ENCODE peak calls at places on chromosomes 7 and 10, in eight cellular contexts. One of them, this sample, is unnamed.
A peak's percentile ranks its signal among the peaks of the same experiment; 100 is the strongest.

GRCh38 chr10:71694567-71694968 is 25.0 kb downstream of the C10orf105 start:
- DNase-seq in HCT116: no peak
- DNase-seq in SK-N-SH: no peak
- DNase-seq in A549: no peak
- DNase-seq in GM23338: no peak
- DNase-seq in Panc1: no peak
- DNase-seq in GM12878: peak; percentile 78
- DNase-seq in HepG2: no peak
- DNase-seq in this sample: peak; percentile 91

GRCh38 chr10:75592888-75593643 is 161.6 kb downstream of the LRMDA start:
- DNase-seq in GM12878: no peak
- DNase-seq in Panc1: no peak
- DNase-seq in GM23338: no peak
- DNase-seq in SK-N-SH: no peak
- DNase-seq in HCT116: no peak
- DNase-seq in A549: no peak
- DNase-seq in HepG2: no peak
- DNase-seq in this sample: no peak

GRCh38 chr7:91784469-91784868 is 96.0 kb downstream of the MTERF1 start:
- DNase-seq in SK-N-SH: peak; percentile 32
- DNase-seq in HepG2: no peak
- DNase-seq in HCT116: peak; percentile 34
- DNase-seq in GM23338: no peak
- DNase-seq in A549: peak; percentile 26
- DNase-seq in GM12878: no peak
- DNase-seq in Panc1: no peak
- DNase-seq in this sample: no peak

GRCh38 chr7:129612112-129613015 is 844 bp downstream of the NRF1 start:
- DNase-seq in A549: peak; percentile 23
- DNase-seq in GM12878: no peak
- DNase-seq in HepG2: no peak
- DNase-seq in SK-N-SH: peak; percentile 66
- DNase-seq in GM23338: peak; percentile 40
- DNase-seq in HCT116: no peak
- DNase-seq in Panc1: no peak
- DNase-seq in this sample: no peak

GRCh38 chr7:11751315-11751714 is 80.7 kb downstream of the THSD7A start:
- DNase-seq in SK-N-SH: no peak
- DNase-seq in GM23338: no peak
- DNase-seq in HCT116: no peak
- DNase-seq in HepG2: no peak
- DNase-seq in A549: no peak
- DNase-seq in GM12878: no peak
- DNase-seq in Panc1: no peak
- DNase-seq in this sample: no peak

GRCh38 chr7:68865351-68865885 is 732.9 kb upstream of the AUTS2 start:
- DNase-seq in A549: no peak
- DNase-seq in GM23338: no peak
- DNase-seq in SK-N-SH: no peak
- DNase-seq in HepG2: no peak
- DNase-seq in GM12878: no peak
- DNase-seq in Panc1: no peak
- DNase-seq in HCT116: no peak
- DNase-seq in this sample: no peak

GRCh38 chr7:143351574-143351973 is 10.9 kb downstream of the FAM131B start:
- DNase-seq in GM12878: no peak
- DNase-seq in SK-N-SH: no peak
- DNase-seq in A549: no peak
- DNase-seq in HCT116: no peak
- DNase-seq in HepG2: no peak
- DNase-seq in Panc1: no peak
- DNase-seq in GM23338: no peak
- DNase-seq in this sample: no peak

GRCh38 chr10:127563718-127564553 is 14.8 kb downstream of the NPS start:
- DNase-seq in GM12878: no peak
- DNase-seq in A549: peak; percentile 15
- DNase-seq in SK-N-SH: peak; percentile 61
- DNase-seq in HCT116: peak; percentile 24
- DNase-seq in Panc1: no peak
- DNase-seq in HepG2: no peak
- DNase-seq in GM23338: peak; percentile 41
- DNase-seq in this sample: no peak

DNA sequence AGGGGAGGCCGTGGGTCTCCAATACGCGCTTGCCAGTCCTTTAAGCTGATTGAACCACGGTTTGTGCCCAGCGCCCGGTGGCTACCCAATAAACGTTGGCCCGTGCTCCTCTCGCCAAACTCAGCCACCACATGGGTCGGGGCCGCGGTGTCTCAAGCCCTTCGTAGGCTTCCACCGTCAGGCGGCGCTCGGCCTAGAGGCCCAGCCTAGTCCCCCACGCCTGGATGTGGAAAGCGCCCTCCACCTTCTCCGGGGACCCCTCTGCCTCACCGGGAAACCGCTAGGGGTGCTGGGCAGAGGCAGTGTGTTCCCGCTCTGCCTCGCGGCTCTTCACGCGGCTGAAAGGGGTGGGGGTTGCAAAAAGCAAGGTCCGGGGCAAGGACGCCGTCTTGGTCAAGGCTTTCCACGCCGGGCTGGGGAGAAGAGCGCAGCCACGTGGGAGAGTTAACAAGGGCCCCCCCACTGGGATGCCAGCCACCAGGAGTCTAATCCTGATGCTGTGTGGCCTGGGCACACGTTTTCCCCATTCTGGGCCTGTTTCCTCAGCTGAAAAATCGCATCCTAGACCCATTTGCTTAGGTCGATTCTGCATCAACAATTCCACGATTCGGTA is 29.8 kb downstream of the LEP start:
- DNase-seq in GM12878: no peak
- DNase-seq in GM23338: peak; percentile 73
- DNase-seq in A549: no peak
- DNase-seq in Panc1: no peak
- DNase-seq in SK-N-SH: no peak
- DNase-seq in HepG2: no peak
- DNase-seq in HCT116: no peak
- DNase-seq in this sample: no peak
- TF ChIP-seq REST in GM12878: no peak
- TF ChIP-seq REST in GM23338: no peak
- TF ChIP-seq REST in A549: no peak
- TF ChIP-seq REST in Panc1: no peak
- TF ChIP-seq REST in SK-N-SH: no peak
- TF ChIP-seq REST in HepG2: no peak
- TF ChIP-seq REST in HCT116: no peak
- TF ChIP-seq REST in this sample: no peak

GRCh38 chr10:31132681-31133239 is 101.1 kb upstream of the ZNF438 start:
- DNase-seq in SK-N-SH: no peak
- DNase-seq in A549: no peak
- DNase-seq in GM12878: no peak
- DNase-seq in Panc1: no peak
- DNase-seq in HepG2: no peak
- DNase-seq in HCT116: no peak
- DNase-seq in GM23338: peak; percentile 3
- DNase-seq in this sample: no peak

GRCh38 chr10:31129880-31130405 is 98.3 kb upstream of the ZNF438 start:
- DNase-seq in SK-N-SH: no peak
- DNase-seq in A549: no peak
- DNase-seq in GM12878: no peak
- DNase-seq in HepG2: no peak
- DNase-seq in Panc1: no peak
- DNase-seq in GM23338: no peak
- DNase-seq in HCT116: no peak
- DNase-seq in this sample: no peak

GRCh38 chr10:31126593-31126992 is 94.9 kb upstream of the ZNF438 start:
- DNase-seq in GM23338: no peak
- DNase-seq in SK-N-SH: no peak
- DNase-seq in A549: no peak
- DNase-seq in HepG2: no peak
- DNase-seq in HCT116: no peak
- DNase-seq in GM12878: no peak
- DNase-seq in Panc1: no peak
- DNase-seq in this sample: no peak

GRCh38 chr10:31125789-31126188 is 94.1 kb upstream of the ZNF438 start:
- DNase-seq in SK-N-SH: no peak
- DNase-seq in GM12878: no peak
- DNase-seq in HepG2: no peak
- DNase-seq in Panc1: no peak
- DNase-seq in HCT116: no peak
- DNase-seq in GM23338: no peak
- DNase-seq in A549: no peak
- DNase-seq in this sample: no peak

GRCh38 chr10:31129261-31129660 is 97.6 kb upstream of the ZNF438 start:
- DNase-seq in GM12878: no peak
- DNase-seq in HCT116: no peak
- DNase-seq in SK-N-SH: no peak
- DNase-seq in HepG2: no peak
- DNase-seq in A549: no peak
- DNase-seq in GM23338: peak; percentile 36
- DNase-seq in Panc1: no peak
- DNase-seq in this sample: no peak
- H3K27ac ChIP-seq in GM12878: no peak overlapping the region
- H3K27ac ChIP-seq in HCT116: no peak overlapping the region
- H3K27ac ChIP-seq in SK-N-SH: peak overlapping the region; percentile 40
- H3K27ac ChIP-seq in HepG2: no peak overlapping the region
- H3K27ac ChIP-seq in A549: peak overlapping the region; percentile 78
- H3K27ac ChIP-seq in GM23338: no peak overlapping the region
- H3K27ac ChIP-seq in Panc1: no peak overlapping the region
- H3K27ac ChIP-seq in this sample: no peak overlapping the region

GRCh38 chr10:923844-924523 is 7.5 kb downstream of the LARP4B start:
- DNase-seq in SK-N-SH: no peak
- DNase-seq in HepG2: no peak
- DNase-seq in GM23338: no peak
- DNase-seq in A549: no peak
- DNase-seq in GM12878: no peak
- DNase-seq in HCT116: no peak
- DNase-seq in Panc1: no peak
- DNase-seq in this sample: no peak

GRCh38 chr10:924524-924859 is 7.0 kb downstream of the LARP4B start:
- DNase-seq in HCT116: no peak
- DNase-seq in SK-N-SH: no peak
- DNase-seq in GM12878: no peak
- DNase-seq in GM23338: peak; percentile 61
- DNase-seq in Panc1: no peak
- DNase-seq in HepG2: no peak
- DNase-seq in A549: no peak
- DNase-seq in this sample: no peak

GRCh38 chr10:927131-927530 is 4.4 kb downstream of the LARP4B start:
- DNase-seq in Panc1: no peak
- DNase-seq in SK-N-SH: no peak
- DNase-seq in HCT116: no peak
- DNase-seq in A549: no peak
- DNase-seq in HepG2: no peak
- DNase-seq in GM23338: no peak
- DNase-seq in GM12878: no peak
- DNase-seq in this sample: no peak

GRCh38 chr10:929965-930364 is 1.5 kb downstream of the LARP4B start:
- DNase-seq in HCT116: no peak
- DNase-seq in HepG2: no peak
- DNase-seq in Panc1: no peak
- DNase-seq in SK-N-SH: no peak
- DNase-seq in A549: no peak
- DNase-seq in GM12878: no peak
- DNase-seq in GM23338: no peak
- DNase-seq in this sample: no peak

DNA sequence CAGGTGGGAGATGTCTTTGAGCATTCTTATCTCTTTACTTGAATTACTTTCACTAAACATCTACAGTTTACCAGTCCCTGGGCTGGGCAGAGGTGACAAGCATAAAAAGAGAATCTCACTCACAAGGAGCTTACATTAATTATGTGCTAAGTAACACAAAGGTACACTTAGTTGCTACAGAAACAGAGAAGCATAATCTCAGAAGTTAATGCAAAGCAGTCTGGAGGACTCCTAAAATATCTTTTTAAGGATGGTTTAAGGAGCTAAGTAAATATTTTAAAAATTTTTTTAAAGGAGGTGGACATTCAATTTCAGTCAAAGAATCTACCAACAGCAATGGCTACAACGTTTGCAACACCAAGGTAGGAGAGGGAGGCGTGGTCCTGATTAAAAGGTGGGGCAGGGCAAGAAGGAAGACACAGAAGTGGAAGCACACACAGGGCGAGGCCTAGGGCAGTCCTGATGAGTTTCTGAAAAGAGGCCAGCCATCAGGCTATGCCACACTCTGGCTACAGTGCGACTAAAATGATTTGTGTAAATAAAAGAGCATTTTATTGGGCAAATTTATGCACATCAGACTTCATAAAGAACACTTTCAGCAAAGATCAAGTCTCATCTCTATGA is 5.3 kb downstream of the LARP4B start:
- DNase-seq in GM12878: no peak
- DNase-seq in Panc1: no peak
- DNase-seq in A549: no peak
- DNase-seq in HepG2: no peak
- DNase-seq in HCT116: no peak
- DNase-seq in GM23338: no peak
- DNase-seq in SK-N-SH: no peak
- DNase-seq in this sample: no peak
- TF ChIP-seq REST in GM12878: no peak
- TF ChIP-seq REST in Panc1: no peak
- TF ChIP-seq REST in A549: no peak
- TF ChIP-seq REST in HepG2: no peak
- TF ChIP-seq REST in HCT116: no peak
- TF ChIP-seq REST in GM23338: no peak
- TF ChIP-seq REST in SK-N-SH: no peak
- TF ChIP-seq REST in this sample: no peak

GRCh38 chr7:101395376-101395775 is 32.7 kb downstream of the COL26A1 start:
- DNase-seq in A549: no peak
- DNase-seq in HCT116: no peak
- DNase-seq in Panc1: no peak
- DNase-seq in SK-N-SH: no peak
- DNase-seq in HepG2: no peak
- DNase-seq in GM12878: no peak
- DNase-seq in GM23338: peak; percentile 18
- DNase-seq in this sample: no peak

GRCh38 chr7:101390901-101391301 is 28.2 kb downstream of the COL26A1 start:
- DNase-seq in HCT116: no peak
- DNase-seq in Panc1: no peak
- DNase-seq in SK-N-SH: peak; percentile 87
- DNase-seq in HepG2: peak; percentile 91
- DNase-seq in GM12878: peak; percentile 60
- DNase-seq in GM23338: peak; percentile 67
- DNase-seq in A549: no peak
- DNase-seq in this sample: peak; percentile 68

GRCh38 chr7:101393865-101394264 is 31.2 kb downstream of the COL26A1 start:
- DNase-seq in GM12878: no peak
- DNase-seq in GM23338: no peak
- DNase-seq in HCT116: no peak
- DNase-seq in SK-N-SH: no peak
- DNase-seq in HepG2: no peak
- DNase-seq in A549: no peak
- DNase-seq in Panc1: no peak
- DNase-seq in this sample: no peak

GRCh38 chr7:101397243-101397642 is 34.6 kb downstream of the COL26A1 start:
- DNase-seq in SK-N-SH: no peak
- DNase-seq in GM12878: no peak
- DNase-seq in GM23338: no peak
- DNase-seq in HCT116: no peak
- DNase-seq in HepG2: no peak
- DNase-seq in Panc1: no peak
- DNase-seq in A549: no peak
- DNase-seq in this sample: no peak

GRCh38 chr7:101391991-101392390 is 29.3 kb downstream of the COL26A1 start:
- DNase-seq in HCT116: no peak
- DNase-seq in GM12878: no peak
- DNase-seq in Panc1: no peak
- DNase-seq in GM23338: no peak
- DNase-seq in HepG2: no peak
- DNase-seq in A549: no peak
- DNase-seq in SK-N-SH: no peak
- DNase-seq in this sample: no peak
- H3K27ac ChIP-seq in HCT116: no peak overlapping the region
- H3K27ac ChIP-seq in GM12878: no peak overlapping the region
- H3K27ac ChIP-seq in Panc1: peak overlapping the region; percentile 12
- H3K27ac ChIP-seq in GM23338: peak overlapping the region; percentile 87
- H3K27ac ChIP-seq in HepG2: peak overlapping the region; percentile 78
- H3K27ac ChIP-seq in A549: no peak overlapping the region
- H3K27ac ChIP-seq in SK-N-SH: no peak overlapping the region
- H3K27ac ChIP-seq in this sample: no peak overlapping the region

This sample was measured in HL-60.